ENCODE peak calls at places on chromosomes 5 and 9, in eight cellular contexts. One of them, this sample, is unnamed.

GRCh38 chr5:45262061-45262590 is 434.1 kb downstream of the HCN1 start:
- DNase-seq in MM.1S: no peak
- DNase-seq in SK-N-SH: peak; percentile 2
- DNase-seq in hepatocyte: no peak
- DNase-seq in OCI-LY7: no peak
- DNase-seq in GM23338: peak; percentile 10
- DNase-seq in GM23248: no peak
- DNase-seq in PC-3: no peak
- DNase-seq in this sample: no peak

GRCh38 chr9:109817146-109817845 is 37.3 kb downstream of the PALM2AKAP2 start:
- DNase-seq in MM.1S: no peak
- DNase-seq in OCI-LY7: no peak
- DNase-seq in SK-N-SH: no peak
- DNase-seq in GM23248: peak; percentile 84
- DNase-seq in GM23338: no peak
- DNase-seq in PC-3: peak; percentile 19
- DNase-seq in hepatocyte: no peak
- DNase-seq in this sample: no peak

GRCh38 chr5:117379521-117379920 is 804.9 kb upstream of the SEMA6A start:
- DNase-seq in MM.1S: no peak
- DNase-seq in PC-3: no peak
- DNase-seq in hepatocyte: no peak
- DNase-seq in SK-N-SH: no peak
- DNase-seq in OCI-LY7: no peak
- DNase-seq in GM23248: no peak
- DNase-seq in GM23338: no peak
- DNase-seq in this sample: no peak

GRCh38 chr9:87712801-87713277 is 13.1 kb upstream of the CTSL start:
- DNase-seq in GM23338: no peak
- DNase-seq in hepatocyte: no peak
- DNase-seq in OCI-LY7: no peak
- DNase-seq in MM.1S: no peak
- DNase-seq in PC-3: no peak
- DNase-seq in SK-N-SH: no peak
- DNase-seq in GM23248: no peak
- DNase-seq in this sample: no peak

GRCh38 chr9:87592554-87593394 is 95.1 kb downstream of the DAPK1 start:
- DNase-seq in MM.1S: no peak
- DNase-seq in SK-N-SH: no peak
- DNase-seq in hepatocyte: peak; percentile 52
- DNase-seq in PC-3: no peak
- DNase-seq in OCI-LY7: no peak
- DNase-seq in GM23248: peak; percentile 86
- DNase-seq in GM23338: no peak
- DNase-seq in this sample: no peak

GRCh38 chr9:79799691-79800345 is 228.1 kb downstream of the TLE4 start:
- DNase-seq in hepatocyte: peak; percentile 8
- DNase-seq in MM.1S: no peak
- DNase-seq in GM23248: no peak
- DNase-seq in SK-N-SH: no peak
- DNase-seq in GM23338: no peak
- DNase-seq in OCI-LY7: no peak
- DNase-seq in PC-3: no peak
- DNase-seq in this sample: no peak

GRCh38 chr9:134619983-134620612 is 21.5 kb upstream of the COL5A1 start:
- DNase-seq in GM23248: no peak
- DNase-seq in MM.1S: no peak
- DNase-seq in GM23338: no peak
- DNase-seq in OCI-LY7: no peak
- DNase-seq in hepatocyte: no peak
- DNase-seq in SK-N-SH: no peak
- DNase-seq in PC-3: no peak
- DNase-seq in this sample: no peak

GRCh38 chr5:82364497-82364896 is 86.3 kb upstream of the RPS23 start:
- DNase-seq in SK-N-SH: peak; percentile 33
- DNase-seq in MM.1S: no peak
- DNase-seq in GM23338: peak; percentile 72
- DNase-seq in OCI-LY7: no peak
- DNase-seq in PC-3: peak; percentile 66
- DNase-seq in GM23248: peak; percentile 80
- DNase-seq in hepatocyte: peak; percentile 67
- DNase-seq in this sample: peak; percentile 48

GRCh38 chr9:93252781-93253530 is 69.0 kb downstream of the WNK2 start:
- DNase-seq in SK-N-SH: no peak
- DNase-seq in hepatocyte: no peak
- DNase-seq in OCI-LY7: no peak
- DNase-seq in GM23338: no peak
- DNase-seq in GM23248: no peak
- DNase-seq in MM.1S: no peak
- DNase-seq in PC-3: no peak
- DNase-seq in this sample: no peak

GRCh38 chr5:166576323-166576722 is 1715.1 kb upstream of the WWC1 start:
- DNase-seq in OCI-LY7: no peak
- DNase-seq in SK-N-SH: no peak
- DNase-seq in MM.1S: no peak
- DNase-seq in GM23248: no peak
- DNase-seq in GM23338: no peak
- DNase-seq in PC-3: no peak
- DNase-seq in hepatocyte: no peak
- DNase-seq in this sample: no peak

GRCh38 chr9:71144495-71144894 is 23.1 kb upstream of the TRPM3 start:
- DNase-seq in SK-N-SH: no peak
- DNase-seq in hepatocyte: no peak
- DNase-seq in OCI-LY7: no peak
- DNase-seq in GM23248: no peak
- DNase-seq in GM23338: no peak
- DNase-seq in PC-3: no peak
- DNase-seq in MM.1S: no peak
- DNase-seq in this sample: no peak

GRCh38 chr9:131776473-131776872 is 36.6 kb upstream of the RAPGEF1 start:
- DNase-seq in OCI-LY7: peak; percentile 42
- DNase-seq in SK-N-SH: no peak
- DNase-seq in MM.1S: peak; percentile 57
- DNase-seq in PC-3: peak; percentile 39
- DNase-seq in hepatocyte: peak; percentile 66
- DNase-seq in GM23248: peak; percentile 62
- DNase-seq in GM23338: peak; percentile 91
- DNase-seq in this sample: peak; percentile 93

GRCh38 chr5:154221371-154221896 is 30.9 kb downstream of the GALNT10 start:
- DNase-seq in GM23338: peak; percentile 22
- DNase-seq in OCI-LY7: no peak
- DNase-seq in SK-N-SH: no peak
- DNase-seq in PC-3: peak; percentile 84
- DNase-seq in hepatocyte: peak; percentile 20
- DNase-seq in GM23248: peak; percentile 90
- DNase-seq in MM.1S: peak; percentile 92
- DNase-seq in this sample: peak; percentile 39

GRCh38 chr5:77948476-77948875 is 172.3 kb upstream of the TBCA start:
- DNase-seq in GM23338: no peak
- DNase-seq in MM.1S: no peak
- DNase-seq in GM23248: no peak
- DNase-seq in SK-N-SH: no peak
- DNase-seq in PC-3: no peak
- DNase-seq in hepatocyte: no peak
- DNase-seq in OCI-LY7: no peak
- DNase-seq in this sample: no peak

GRCh38 chr5:61228691-61229280 is 66.5 kb upstream of the SMIM15 start:
- DNase-seq in hepatocyte: no peak
- DNase-seq in PC-3: no peak
- DNase-seq in SK-N-SH: no peak
- DNase-seq in OCI-LY7: no peak
- DNase-seq in MM.1S: no peak
- DNase-seq in GM23248: peak; percentile 45
- DNase-seq in GM23338: no peak
- DNase-seq in this sample: no peak

GRCh38 chr9:4346111-4346510 is 46.2 kb upstream of the GLIS3 start:
- DNase-seq in GM23248: no peak
- DNase-seq in GM23338: no peak
- DNase-seq in SK-N-SH: no peak
- DNase-seq in OCI-LY7: no peak
- DNase-seq in MM.1S: no peak
- DNase-seq in hepatocyte: no peak
- DNase-seq in PC-3: no peak
- DNase-seq in this sample: no peak

GRCh38 chr5:111931658-111932057 is 174.7 kb upstream of the NREP start:
- DNase-seq in SK-N-SH: no peak
- DNase-seq in GM23248: peak; percentile 43
- DNase-seq in PC-3: no peak
- DNase-seq in MM.1S: no peak
- DNase-seq in OCI-LY7: no peak
- DNase-seq in hepatocyte: no peak
- DNase-seq in GM23338: no peak
- DNase-seq in this sample: no peak

GRCh38 chr5:59583151-59583809 is 310.2 kb downstream of the PDE4D start:
- DNase-seq in GM23338: no peak
- DNase-seq in OCI-LY7: no peak
- DNase-seq in PC-3: no peak
- DNase-seq in MM.1S: no peak
- DNase-seq in GM23248: no peak
- DNase-seq in SK-N-SH: no peak
- DNase-seq in hepatocyte: peak; percentile 18
- DNase-seq in this sample: no peak

GRCh38 chr9:96605328-96605727 is 14.3 kb downstream of the CDC14B start:
- DNase-seq in GM23338: peak; percentile 29
- DNase-seq in OCI-LY7: no peak
- DNase-seq in SK-N-SH: no peak
- DNase-seq in MM.1S: no peak
- DNase-seq in hepatocyte: no peak
- DNase-seq in GM23248: no peak
- DNase-seq in PC-3: no peak
- DNase-seq in this sample: no peak
- TF ChIP-seq EZH2phosphoT487 in GM23338: no peak
- TF ChIP-seq EZH2phosphoT487 in OCI-LY7: no peak
- TF ChIP-seq EZH2phosphoT487 in SK-N-SH: no peak
- TF ChIP-seq EZH2phosphoT487 in MM.1S: no peak
- TF ChIP-seq EZH2phosphoT487 in hepatocyte: no peak
- TF ChIP-seq EZH2phosphoT487 in GM23248: no peak
- TF ChIP-seq EZH2phosphoT487 in PC-3: no peak
- TF ChIP-seq EZH2phosphoT487 in this sample: no peak

GRCh38 chr9:133199648-133200321 is 9.3 kb downstream of the OBP2B start:
- DNase-seq in SK-N-SH: no peak
- DNase-seq in MM.1S: no peak
- DNase-seq in hepatocyte: no peak
- DNase-seq in GM23338: peak; percentile 80
- DNase-seq in OCI-LY7: no peak
- DNase-seq in PC-3: no peak
- DNase-seq in GM23248: no peak
- DNase-seq in this sample: no peak
- TF ChIP-seq EZH2phosphoT487 in SK-N-SH: no peak
- TF ChIP-seq EZH2phosphoT487 in MM.1S: no peak
- TF ChIP-seq EZH2phosphoT487 in hepatocyte: no peak
- TF ChIP-seq EZH2phosphoT487 in GM23338: no peak
- TF ChIP-seq EZH2phosphoT487 in OCI-LY7: no peak
- TF ChIP-seq EZH2phosphoT487 in PC-3: no peak
- TF ChIP-seq EZH2phosphoT487 in GM23248: no peak
- TF ChIP-seq EZH2phosphoT487 in this sample: no peak

GRCh38 chr5:176337913-176338312 is 23.7 kb downstream of the KIAA1191 start:
- DNase-seq in OCI-LY7: no peak
- DNase-seq in GM23338: no peak
- DNase-seq in GM23248: no peak
- DNase-seq in SK-N-SH: no peak
- DNase-seq in PC-3: no peak
- DNase-seq in hepatocyte: no peak
- DNase-seq in MM.1S: no peak
- DNase-seq in this sample: no peak
- TF ChIP-seq EZH2phosphoT487 in OCI-LY7: no peak
- TF ChIP-seq EZH2phosphoT487 in GM23338: no peak
- TF ChIP-seq EZH2phosphoT487 in GM23248: no peak
- TF ChIP-seq EZH2phosphoT487 in SK-N-SH: no peak
- TF ChIP-seq EZH2phosphoT487 in PC-3: no peak
- TF ChIP-seq EZH2phosphoT487 in hepatocyte: no peak
- TF ChIP-seq EZH2phosphoT487 in MM.1S: no peak
- TF ChIP-seq EZH2phosphoT487 in this sample: no peak

DNA sequence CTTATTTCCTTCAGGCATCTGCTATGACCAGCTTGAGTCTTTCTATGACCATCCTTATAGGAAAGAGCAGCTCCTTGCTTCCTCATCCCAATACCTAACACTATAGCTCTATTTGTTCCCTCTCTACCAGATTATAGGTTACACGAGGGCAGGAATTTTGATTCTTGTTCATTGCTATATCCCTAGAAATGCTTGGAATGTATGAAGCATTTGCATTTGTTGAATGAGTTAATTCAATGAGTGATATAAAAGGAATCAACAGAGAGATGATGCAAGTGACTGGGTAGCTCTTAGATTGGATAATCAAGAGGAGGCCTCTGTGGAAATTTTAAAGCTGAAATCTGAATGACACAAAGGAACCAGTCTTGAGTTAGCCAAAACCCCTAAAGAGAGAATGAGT is 13.9 kb downstream of the ZCCHC9 start:
- DNase-seq in PC-3: peak; percentile 9
- DNase-seq in GM23248: peak; percentile 73
- DNase-seq in GM23338: peak; percentile 60
- DNase-seq in OCI-LY7: no peak
- DNase-seq in hepatocyte: no peak
- DNase-seq in MM.1S: no peak
- DNase-seq in SK-N-SH: no peak
- DNase-seq in this sample: no peak
- TF ChIP-seq EZH2phosphoT487 in PC-3: no peak
- TF ChIP-seq EZH2phosphoT487 in GM23248: no peak
- TF ChIP-seq EZH2phosphoT487 in GM23338: no peak
- TF ChIP-seq EZH2phosphoT487 in OCI-LY7: no peak
- TF ChIP-seq EZH2phosphoT487 in hepatocyte: no peak
- TF ChIP-seq EZH2phosphoT487 in MM.1S: no peak
- TF ChIP-seq EZH2phosphoT487 in SK-N-SH: no peak
- TF ChIP-seq EZH2phosphoT487 in this sample: no peak

GRCh38 chr9:21906878-21907277 is 87.3 kb downstream of the CDKN2A start:
- DNase-seq in MM.1S: no peak
- DNase-seq in hepatocyte: no peak
- DNase-seq in PC-3: no peak
- DNase-seq in OCI-LY7: no peak
- DNase-seq in GM23338: no peak
- DNase-seq in SK-N-SH: no peak
- DNase-seq in GM23248: peak; percentile 7
- DNase-seq in this sample: no peak
- TF ChIP-seq EZH2phosphoT487 in MM.1S: no peak
- TF ChIP-seq EZH2phosphoT487 in hepatocyte: no peak
- TF ChIP-seq EZH2phosphoT487 in PC-3: no peak
- TF ChIP-seq EZH2phosphoT487 in OCI-LY7: no peak
- TF ChIP-seq EZH2phosphoT487 in GM23338: no peak
- TF ChIP-seq EZH2phosphoT487 in SK-N-SH: no peak
- TF ChIP-seq EZH2phosphoT487 in GM23248: no peak
- TF ChIP-seq EZH2phosphoT487 in this sample: no peak

DNA sequence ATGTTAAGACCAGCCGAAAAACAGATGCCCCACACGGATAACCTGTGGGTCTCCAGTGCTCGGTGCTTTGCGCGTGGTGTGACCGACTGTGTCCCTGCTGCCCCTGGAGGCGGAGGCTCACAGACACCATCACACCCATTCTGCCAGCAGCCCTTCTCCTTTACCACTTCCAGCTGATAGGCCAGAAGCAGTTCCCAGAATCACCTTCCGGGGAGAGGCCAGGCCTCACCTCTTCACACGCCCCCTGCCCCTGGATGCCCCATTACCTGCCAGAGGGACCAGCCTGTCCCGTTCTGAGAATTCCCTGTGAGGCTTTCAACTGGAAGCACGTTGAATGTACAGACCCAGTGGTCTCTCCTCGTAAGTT is 21.6 kb upstream of the LRRC14B start:
- DNase-seq in MM.1S: no peak
- DNase-seq in OCI-LY7: no peak
- DNase-seq in hepatocyte: no peak
- DNase-seq in PC-3: no peak
- DNase-seq in SK-N-SH: no peak
- DNase-seq in GM23338: no peak
- DNase-seq in GM23248: no peak
- DNase-seq in this sample: no peak
- TF ChIP-seq EZH2phosphoT487 in MM.1S: no peak
- TF ChIP-seq EZH2phosphoT487 in OCI-LY7: no peak
- TF ChIP-seq EZH2phosphoT487 in hepatocyte: no peak
- TF ChIP-seq EZH2phosphoT487 in PC-3: no peak
- TF ChIP-seq EZH2phosphoT487 in SK-N-SH: no peak
- TF ChIP-seq EZH2phosphoT487 in GM23338: no peak
- TF ChIP-seq EZH2phosphoT487 in GM23248: no peak
- TF ChIP-seq EZH2phosphoT487 in this sample: no peak

This sample was measured in neural progenitor cell.